ENCODE peak calls at places on chromosome 1, in eight cellular contexts. C, P, T, Q, J, O, G and X are unnamed samples.

GRCh38 chr1:51517361-51518032 is 1.6 kb downstream of the EPS15 start:
- DNase-seq in C (peak; percentile 53), P (no peak), T (no peak), Q (no peak), J (peak; percentile 57), O (no peak), G (no peak), X (no peak)

GRCh38 chr1:201346337-201346939 is 31.0 kb downstream of the TNNT2 start:
- DNase-seq in C (peak; percentile 65), P (no peak), T (no peak), Q (peak; percentile 42), J (peak; percentile 12), O (peak; percentile 18), G (peak; percentile 58), X (peak; percentile 62)

GRCh38 chr1:230626274-230626673 is 16.0 kb upstream of the COG2 start:
- DNase-seq in C (no peak), P (no peak), T (no peak), Q (no peak), J (no peak), O (no peak), G (no peak), X (no peak)

GRCh38 chr1:218374972-218375371 is 29.8 kb downstream of the TGFB2 start:
- DNase-seq in C (peak; percentile 39), P (no peak), T (no peak), Q (no peak), J (no peak), O (no peak), G (no peak), X (peak; percentile 69)

GRCh38 chr1:94334764-94335163 is 83.4 kb upstream of the ABCD3 start:
- DNase-seq in C (no peak), P (no peak), T (no peak), Q (no peak), J (no peak), O (no peak), G (no peak), X (no peak)

GRCh38 chr1:211734359-211734758 is 58.9 kb upstream of the NEK2 start:
- DNase-seq in C (no peak), P (no peak), T (no peak), Q (no peak), J (no peak), O (no peak), G (peak; percentile 38), X (no peak)

GRCh38 chr1:22673486-22674409 is 20.7 kb downstream of the C1QB start:
- DNase-seq in C (peak; percentile 78), P (peak; percentile 42), T (peak; percentile 54), Q (no peak), J (peak; percentile 36), O (no peak), G (peak; percentile 28), X (peak; percentile 64)

GRCh38 chr1:209527993-209528392 is 55.5 kb upstream of the CAMK1G start:
- DNase-seq in C (peak; percentile 4), P (no peak), T (no peak), Q (no peak), J (no peak), O (no peak), G (peak; percentile 37), X (no peak)

GRCh38 chr1:2402420-2402819 is 9.9 kb downstream of the PEX10 start:
- DNase-seq in C (no peak), P (no peak), T (no peak), Q (peak; percentile 71), J (no peak), O (no peak), G (no peak), X (no peak)

GRCh38 chr1:2405588-2406295 is 6.6 kb downstream of the PEX10 start:
- DNase-seq in C (no peak), P (no peak), T (no peak), Q (peak; percentile 73), J (no peak), O (no peak), G (no peak), X (no peak)

GRCh38 chr1:2404890-2405511 is 7.4 kb downstream of the PEX10 start:
- DNase-seq in C (no peak), P (peak; percentile 76), T (peak; percentile 88), Q (peak; percentile 74), J (no peak), O (no peak), G (no peak), X (no peak)

GRCh38 chr1:2403273-2403672 is 9.1 kb downstream of the PEX10 start:
- DNase-seq in C (no peak), P (no peak), T (no peak), Q (peak; percentile 66), J (no peak), O (no peak), G (no peak), X (peak; percentile 26)

DNA sequence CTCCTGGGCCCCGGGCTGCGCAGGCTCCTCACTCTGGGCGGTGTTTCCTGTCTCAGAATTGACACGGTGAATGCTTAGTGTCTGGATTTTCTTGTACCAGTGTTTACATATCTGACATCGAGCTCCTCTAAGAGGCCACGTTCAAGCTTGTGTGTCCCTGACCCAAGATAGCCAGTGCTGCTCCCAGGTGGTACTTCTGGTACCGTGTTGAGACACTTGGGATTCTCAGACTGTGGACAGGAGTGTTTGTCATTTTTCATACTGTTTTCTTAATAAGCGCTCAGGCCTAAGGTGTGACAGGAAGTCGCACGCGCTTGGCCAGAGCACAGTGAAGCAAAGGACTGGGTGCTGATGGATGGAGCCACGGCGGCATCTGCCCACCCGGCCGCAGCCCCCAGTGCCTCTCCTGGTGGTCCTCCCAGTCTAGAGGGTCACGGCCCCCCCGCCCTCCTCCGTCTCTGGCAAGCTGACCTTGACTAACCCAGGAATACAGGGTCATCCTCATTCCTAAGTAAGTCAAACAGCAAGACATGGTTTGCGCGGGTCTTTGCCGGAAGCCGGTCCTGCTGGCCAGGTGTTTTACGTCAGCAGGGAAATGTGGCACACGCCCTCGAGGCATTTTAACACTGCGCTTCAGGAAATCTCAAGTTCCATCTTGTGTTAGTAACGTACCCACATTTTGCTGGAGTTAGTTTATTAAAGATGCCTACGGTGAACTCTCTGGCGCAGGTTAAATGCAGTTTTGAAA is 8.0 kb downstream of the PEX10 start:
- DNase-seq in C (no peak), P (no peak), T (no peak), Q (no peak), J (no peak), O (no peak), G (no peak), X (no peak)
- H3K4me3 ChIP-seq in C (no peak overlapping the region), P (no peak overlapping the region), T (no peak overlapping the region), Q (no peak overlapping the region), J (no peak overlapping the region), O (no peak overlapping the region), G (no peak overlapping the region), X (no peak overlapping the region)

GRCh38 chr1:161073474-161074121 is 3.9 kb upstream of the ARHGAP30 start:
- DNase-seq in C (no peak), P (no peak), T (no peak), Q (no peak), J (no peak), O (no peak), G (no peak), X (no peak)

GRCh38 chr1:161070737-161071136 is 1.0 kb upstream of the ARHGAP30 start:
- DNase-seq in C (no peak), P (no peak), T (no peak), Q (no peak), J (no peak), O (no peak), G (no peak), X (no peak)

GRCh38 chr1:161074676-161075368 is 5.1 kb upstream of the ARHGAP30 start:
- DNase-seq in C (no peak), P (no peak), T (no peak), Q (no peak), J (no peak), O (no peak), G (no peak), X (no peak)

GRCh38 chr1:161071886-161072371 is 2.2 kb upstream of the ARHGAP30 start:
- DNase-seq in C (peak; percentile 65), P (no peak), T (peak; percentile 50), Q (no peak), J (peak; percentile 37), O (peak; percentile 83), G (peak; percentile 79), X (peak; percentile 50)

GRCh38 chr1:161072751-161073449 is 3.2 kb upstream of the ARHGAP30 start:
- DNase-seq in C (no peak), P (no peak), T (no peak), Q (no peak), J (no peak), O (no peak), G (no peak), X (no peak)
- H3K4me3 ChIP-seq in C (no peak overlapping the region), P (no peak overlapping the region), T (no peak overlapping the region), Q (no peak overlapping the region), J (no peak overlapping the region), O (no peak overlapping the region), G (no peak overlapping the region), X (no peak overlapping the region)

DNA sequence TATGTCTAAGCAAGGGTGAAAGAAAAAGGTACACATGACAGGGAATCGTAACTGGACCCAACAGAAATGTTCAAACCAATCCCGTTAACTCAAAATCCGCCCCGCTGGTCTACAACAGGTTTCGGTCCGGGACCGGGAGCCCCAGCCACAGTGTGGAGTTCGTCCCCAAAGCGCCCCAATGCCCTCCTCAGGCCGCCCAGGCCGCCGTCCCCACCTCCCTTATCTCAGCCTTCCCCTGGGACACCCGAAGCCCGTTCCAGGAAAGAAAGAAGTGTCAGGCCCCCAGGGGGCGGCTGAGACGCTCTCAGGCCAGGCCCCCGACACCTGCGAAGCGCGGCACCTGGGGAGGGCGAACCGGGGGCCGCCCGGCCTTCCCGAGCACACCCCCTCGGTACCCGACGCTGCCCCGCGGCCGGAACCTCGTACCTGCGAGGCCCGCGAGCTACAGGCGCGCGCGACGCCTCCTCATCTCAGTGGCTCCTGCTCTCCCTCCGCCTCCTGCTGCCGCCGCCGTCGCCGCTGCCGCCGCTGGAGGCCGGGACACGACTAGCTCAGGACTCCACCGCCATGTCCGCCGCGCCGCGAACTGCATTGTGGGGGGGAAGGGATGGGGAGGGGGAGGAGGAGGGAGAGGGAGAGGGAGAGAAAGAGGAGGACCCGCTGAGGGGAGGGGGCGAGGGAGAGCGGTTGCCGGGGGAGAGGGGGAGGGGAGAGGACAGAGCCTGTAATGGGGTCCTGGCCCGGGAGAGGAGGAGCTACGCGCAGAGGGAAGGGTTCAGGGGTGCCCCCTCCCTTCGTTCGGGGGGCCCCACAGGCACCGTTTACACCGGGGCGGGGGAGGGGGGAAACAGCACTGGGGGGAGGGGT is at the start of gene TUT4:
- DNase-seq in C (peak; percentile 84), P (peak; percentile 83), T (peak; percentile 85), Q (peak; percentile 94), J (peak; percentile 84), O (peak; percentile 91), G (peak; percentile 76), X (peak; percentile 63)
- H3K4me3 ChIP-seq in C (peak within 1 kb of the TSS; percentile 87), P (peak within 1 kb of the TSS; percentile 90), T (peak within 1 kb of the TSS; percentile 70), Q (peak within 1 kb of the TSS; percentile 96), J (peak within 1 kb of the TSS; percentile 70), O (peak within 1 kb of the TSS; percentile 87), G (peak within 1 kb of the TSS; percentile 39), X (peak within 1 kb of the TSS; percentile 66)

GRCh38 chr1:180542530-180543171 is 16.1 kb upstream of the OVAAL start:
- DNase-seq in C (no peak), P (no peak), T (no peak), Q (no peak), J (no peak), O (no peak), G (no peak), X (no peak)

GRCh38 chr1:180539103-180539502 is 19.7 kb upstream of the OVAAL start:
- DNase-seq in C (no peak), P (no peak), T (no peak), Q (no peak), J (no peak), O (no peak), G (no peak), X (no peak)

GRCh38 chr1:180544050-180544449 is 14.7 kb upstream of the OVAAL start:
- DNase-seq in C (no peak), P (no peak), T (no peak), Q (no peak), J (no peak), O (no peak), G (peak; percentile 41), X (no peak)

GRCh38 chr1:180540697-180541594 is 17.8 kb upstream of the OVAAL start:
- DNase-seq in C (no peak), P (no peak), T (peak; percentile 79), Q (no peak), J (no peak), O (no peak), G (no peak), X (no peak)

DNA sequence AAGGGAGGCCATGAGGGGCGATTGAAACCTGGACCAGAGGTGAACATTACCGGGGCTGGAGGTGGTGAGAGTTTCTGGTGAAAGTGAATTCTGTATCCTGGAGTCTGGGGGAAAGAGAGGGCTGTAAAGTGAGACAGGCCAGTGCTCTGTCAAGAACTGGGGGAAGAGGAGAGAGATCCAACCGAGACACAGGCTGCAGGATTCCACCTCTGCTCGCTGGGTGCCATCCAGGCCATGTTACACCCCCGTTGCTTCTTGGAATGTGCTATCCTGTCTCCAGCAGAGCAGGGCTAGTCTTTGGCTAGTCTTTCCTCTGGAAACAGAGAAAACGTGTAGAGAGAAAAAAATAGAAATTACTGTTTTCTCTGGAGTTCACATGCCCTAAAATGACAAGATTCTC is 16.7 kb upstream of the OVAAL start:
- DNase-seq in C (no peak), P (peak; percentile 40), T (no peak), Q (no peak), J (no peak), O (no peak), G (no peak), X (no peak)
- H3K4me3 ChIP-seq in C (no peak overlapping the region), P (no peak overlapping the region), T (no peak overlapping the region), Q (no peak overlapping the region), J (no peak overlapping the region), O (no peak overlapping the region), G (no peak overlapping the region), X (no peak overlapping the region)